ENCODE peak calls at places on chromosomes 7 and 10, in eight cellular contexts. S, Y, M, A, V, O, W and R are unnamed samples.

GRCh38 chr7:47806701-47807103 is 141.6 kb downstream of the PKD1L1 start:
- DNase-seq in S (peak), Y (peak), M (no peak), A (no peak), V (peak), O (no peak), W (no peak), R (no peak)

GRCh38 chr10:113711142-113711541 is 31.4 kb downstream of the CASP7 start:
- DNase-seq in S (no peak), Y (no peak), M (no peak), A (no peak), V (no peak), O (no peak), W (no peak), R (no peak)

GRCh38 chr10:20274580-20274979 is 458.3 kb downstream of the PLXDC2 start:
- DNase-seq in S (no peak), Y (no peak), M (no peak), A (no peak), V (no peak), O (no peak), W (no peak), R (no peak)

GRCh38 chr7:30470163-30470770 is 8.3 kb downstream of the NOD1 start:
- DNase-seq in S (no peak), Y (peak), M (peak), A (no peak), V (peak), O (peak), W (no peak), R (no peak)

GRCh38 chr10:11881477-11882417 is 58.6 kb downstream of the PROSER2 start:
- DNase-seq in S (no peak), Y (no peak), M (peak), A (no peak), V (no peak), O (peak), W (no peak), R (no peak)

GRCh38 chr7:132499065-132499464 is 77.2 kb downstream of the PLXNA4 start:
- DNase-seq in S (no peak), Y (no peak), M (no peak), A (no peak), V (no peak), O (no peak), W (no peak), R (no peak)

GRCh38 chr10:133309720-133310398 is 1.1 kb downstream of the ZNF511 start:
- DNase-seq in S (no peak), Y (no peak), M (peak), A (no peak), V (peak), O (no peak), W (no peak), R (no peak)

GRCh38 chr7:46530081-46530480 is 609.0 kb upstream of the IGFBP3 start:
- DNase-seq in S (no peak), Y (no peak), M (no peak), A (no peak), V (no peak), O (no peak), W (peak), R (no peak)

GRCh38 chr7:80145780-80146422 is 11.3 kb downstream of the GNAI1 start:
- DNase-seq in S (no peak), Y (peak), M (no peak), A (no peak), V (no peak), O (peak), W (no peak), R (no peak)

GRCh38 chr10:62148155-62148554 is 120.5 kb downstream of the RTKN2 start:
- DNase-seq in S (no peak), Y (no peak), M (no peak), A (no peak), V (no peak), O (no peak), W (no peak), R (no peak)

GRCh38 chr10:2844925-2845324 is 222.4 kb upstream of the PFKP start:
- DNase-seq in S (no peak), Y (no peak), M (no peak), A (no peak), V (no peak), O (no peak), W (peak), R (no peak)

GRCh38 chr7:6413637-6414036 is 34.1 kb downstream of the DAGLB start:
- DNase-seq in S (no peak), Y (no peak), M (no peak), A (no peak), V (no peak), O (no peak), W (no peak), R (no peak)

GRCh38 chr7:6409091-6409490 is 38.7 kb downstream of the DAGLB start:
- DNase-seq in S (no peak), Y (no peak), M (no peak), A (no peak), V (no peak), O (no peak), W (no peak), R (no peak)

GRCh38 chr7:6407434-6407833 is 40.3 kb downstream of the DAGLB start:
- DNase-seq in S (no peak), Y (no peak), M (no peak), A (no peak), V (no peak), O (no peak), W (no peak), R (no peak)

GRCh38 chr7:6406121-6406520 is 41.6 kb downstream of the DAGLB start:
- DNase-seq in S (no peak), Y (no peak), M (no peak), A (no peak), V (no peak), O (no peak), W (no peak), R (no peak)

GRCh38 chr7:6409991-6410693 is 37.6 kb downstream of the DAGLB start:
- DNase-seq in S (no peak), Y (no peak), M (no peak), A (no peak), V (no peak), O (no peak), W (no peak), R (no peak)
- TF ChIP-seq POLR2A in S (no peak), Y (no peak), M (no peak), A (no peak), V (no peak), O (no peak), W (no peak), R (no peak)

DNA sequence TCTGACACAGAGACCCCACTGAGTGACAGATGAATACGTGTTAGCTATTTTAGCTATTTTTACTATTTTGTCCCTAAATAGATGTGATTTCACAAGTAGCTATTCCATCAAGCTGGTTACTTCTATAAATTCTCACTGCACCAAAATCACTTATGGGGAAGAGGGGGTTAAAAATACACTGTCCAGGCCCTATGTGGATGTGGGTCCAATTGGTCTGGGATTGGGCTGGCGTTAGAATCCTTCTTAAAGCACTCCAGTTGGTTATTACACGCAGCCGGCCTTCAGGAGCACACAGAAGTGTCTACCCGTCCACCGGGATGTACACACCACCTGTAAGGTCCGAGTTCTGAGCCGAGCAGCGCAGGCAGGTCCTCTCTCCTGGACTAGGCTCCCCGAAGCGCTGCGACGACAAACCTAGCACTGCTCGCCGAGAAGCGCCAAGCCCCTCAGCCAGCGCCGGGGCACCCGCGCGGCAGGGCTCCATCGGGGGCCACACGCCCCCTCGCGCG is 222.3 kb upstream of the MKLN1 start:
- DNase-seq in S (no peak), Y (peak), M (no peak), A (no peak), V (no peak), O (peak), W (no peak), R (no peak)
- TF ChIP-seq POLR2A in S (no peak), Y (no peak), M (no peak), A (no peak), V (no peak), O (no peak), W (no peak), R (no peak)

GRCh38 chr10:69087600-69088470 is at the start of gene SRGN:
- DNase-seq in S (peak), Y (peak), M (peak), A (peak), V (no peak), O (peak), W (peak), R (no peak)
- TF ChIP-seq POLR2A in S (peak), Y (peak), M (peak), A (peak), V (peak), O (no peak), W (peak), R (peak)

GRCh38 chr10:14648042-14648765 is 126.5 kb downstream of the FAM107B start:
- DNase-seq in S (peak), Y (peak), M (peak), A (peak), V (no peak), O (no peak), W (no peak), R (peak)
- TF ChIP-seq POLR2A in S (no peak), Y (no peak), M (no peak), A (no peak), V (no peak), O (no peak), W (no peak), R (no peak)

DNA sequence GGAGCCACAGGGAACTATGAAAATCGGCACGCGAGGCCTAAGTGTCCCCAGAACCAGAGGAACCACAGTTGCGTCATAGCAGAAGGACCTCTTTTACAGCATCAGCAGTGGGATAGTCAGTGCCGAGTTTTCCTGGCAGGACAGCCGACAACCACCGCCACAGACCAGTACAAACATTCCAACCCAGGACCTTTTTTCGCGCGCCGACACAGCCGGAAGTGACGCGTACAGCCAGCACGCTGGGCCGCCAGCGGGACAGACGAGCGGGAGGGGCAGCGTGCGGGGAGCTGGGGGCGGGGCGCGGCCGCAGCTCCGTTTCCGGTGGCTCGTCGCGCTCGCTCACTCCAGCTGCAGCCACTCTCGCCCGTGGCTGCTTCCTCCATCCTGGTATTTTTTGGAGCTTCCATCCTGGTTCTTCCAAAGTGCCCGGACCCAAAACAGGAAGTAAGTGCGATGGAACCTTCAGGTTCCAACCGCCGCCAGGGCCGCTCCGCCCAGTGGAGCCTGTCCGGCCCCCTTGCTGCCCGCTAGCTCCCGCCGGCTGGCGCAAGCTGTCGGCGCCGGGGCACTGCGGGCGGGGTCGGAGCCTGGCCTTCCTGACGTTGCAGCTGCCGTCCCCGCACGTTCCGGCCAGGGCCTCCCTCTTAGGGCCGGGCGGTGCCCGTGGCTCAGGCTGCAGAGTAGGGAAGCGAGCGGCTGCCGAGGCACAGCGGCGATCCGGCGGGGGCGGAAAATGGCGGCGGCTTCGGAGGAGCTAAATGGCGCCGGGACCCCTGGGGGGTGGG is at the start of gene DMTF1:
- DNase-seq in S (peak), Y (peak), M (peak), A (peak), V (peak), O (peak), W (peak), R (peak)
- TF ChIP-seq POLR2A in S (peak), Y (peak), M (peak), A (peak), V (peak), O (peak), W (peak), R (peak)

GRCh38 chr7:116576350-116577319 is 51.8 kb downstream of the CAV1 start:
- DNase-seq in S (no peak), Y (peak), M (no peak), A (no peak), V (no peak), O (peak), W (no peak), R (no peak)

GRCh38 chr7:116575853-116576252 is 51.0 kb downstream of the CAV1 start:
- DNase-seq in S (no peak), Y (no peak), M (no peak), A (no peak), V (no peak), O (no peak), W (no peak), R (no peak)

GRCh38 chr7:116579322-116579721 is 54.5 kb downstream of the CAV1 start:
- DNase-seq in S (no peak), Y (no peak), M (no peak), A (no peak), V (no peak), O (no peak), W (no peak), R (no peak)

GRCh38 chr7:116578526-116578925 is 53.7 kb downstream of the CAV1 start:
- DNase-seq in S (no peak), Y (no peak), M (no peak), A (no peak), V (no peak), O (no peak), W (no peak), R (no peak)

DNA sequence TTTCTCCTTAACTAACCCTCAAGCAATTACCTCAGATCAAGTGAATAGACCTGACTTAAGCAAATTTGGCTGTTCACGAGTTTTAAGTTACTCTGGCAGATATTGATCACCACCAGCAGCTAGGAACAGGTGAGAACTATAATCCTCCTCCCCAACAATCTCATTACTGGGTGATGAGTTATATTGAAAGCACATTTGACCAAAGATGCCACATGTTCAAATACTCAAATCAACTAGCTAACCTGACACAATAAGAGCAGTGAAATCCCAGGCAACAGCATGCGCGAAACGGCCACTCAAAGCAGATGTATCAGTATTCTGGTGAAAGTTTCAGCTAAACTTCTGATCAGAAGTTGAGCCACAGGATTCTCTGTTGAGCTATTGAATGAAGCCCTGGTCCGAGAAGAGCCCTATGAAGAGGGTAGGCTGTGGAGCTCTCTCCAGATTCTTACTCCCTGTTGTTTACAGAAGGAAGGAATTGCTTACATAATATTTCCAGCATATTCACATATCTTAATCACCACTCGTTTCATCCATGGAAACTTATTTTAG is 52.6 kb downstream of the CAV1 start:
- DNase-seq in S (no peak), Y (peak), M (no peak), A (no peak), V (no peak), O (no peak), W (no peak), R (no peak)
- TF ChIP-seq POLR2A in S (no peak), Y (no peak), M (no peak), A (no peak), V (no peak), O (no peak), W (no peak), R (no peak)